ENCODE peak calls at places on chromosomes 5 and 9, in six cellular contexts. One of them, this sample, is unnamed. For H3K36me3, the result is how much of the 10 kb centered on the place peaks cover.

GRCh38 chr9:23771746-23772145 is 54.3 kb downstream of the ELAVL2 start:
- DNase-seq in fibroblast of lung: peak
- DNase-seq in psoas muscle: no peak
- DNase-seq in astrocyte: peak
- DNase-seq in PC-9: no peak
- DNase-seq in sigmoid colon: no peak
- DNase-seq in this sample: no peak

GRCh38 chr9:122127396-122127798 is 32.2 kb downstream of the NDUFA8 start:
- DNase-seq in fibroblast of lung: no peak
- DNase-seq in PC-9: no peak
- DNase-seq in sigmoid colon: peak
- DNase-seq in psoas muscle: no peak
- DNase-seq in astrocyte: no peak
- DNase-seq in this sample: no peak

GRCh38 chr9:79430599-79430998 is 141.2 kb upstream of the TLE4 start:
- DNase-seq in sigmoid colon: no peak
- DNase-seq in fibroblast of lung: peak
- DNase-seq in astrocyte: peak
- DNase-seq in psoas muscle: no peak
- DNase-seq in PC-9: no peak
- DNase-seq in this sample: no peak

GRCh38 chr5:54289769-54290168 is 20.6 kb downstream of the ARL15 start:
- DNase-seq in sigmoid colon: no peak
- DNase-seq in fibroblast of lung: no peak
- DNase-seq in PC-9: no peak
- DNase-seq in astrocyte: no peak
- DNase-seq in psoas muscle: no peak
- DNase-seq in this sample: no peak

GRCh38 chr5:144547098-144547499 is 376.4 kb downstream of the KCTD16 start:
- DNase-seq in astrocyte: no peak
- DNase-seq in psoas muscle: no peak
- DNase-seq in fibroblast of lung: no peak
- DNase-seq in PC-9: no peak
- DNase-seq in sigmoid colon: no peak
- DNase-seq in this sample: no peak

GRCh38 chr9:28921857-28922500 is 1348.7 kb upstream of the C9orf72 start:
- DNase-seq in sigmoid colon: no peak
- DNase-seq in PC-9: no peak
- DNase-seq in psoas muscle: no peak
- DNase-seq in fibroblast of lung: no peak
- DNase-seq in astrocyte: no peak
- DNase-seq in this sample: no peak

GRCh38 chr9:122444366-122444765 is 33.4 kb downstream of the OR1J1 start:
- DNase-seq in PC-9: no peak
- DNase-seq in fibroblast of lung: peak
- DNase-seq in astrocyte: peak
- DNase-seq in sigmoid colon: peak
- DNase-seq in psoas muscle: peak
- DNase-seq in this sample: no peak

GRCh38 chr9:121786998-121787422 is 135.6 kb downstream of the DAB2IP start:
- DNase-seq in sigmoid colon: no peak
- DNase-seq in PC-9: no peak
- DNase-seq in fibroblast of lung: no peak
- DNase-seq in psoas muscle: no peak
- DNase-seq in astrocyte: no peak
- DNase-seq in this sample: no peak

GRCh38 chr9:101437806-101438232 is 2.2 kb upstream of the ALDOB start:
- DNase-seq in astrocyte: no peak
- DNase-seq in fibroblast of lung: peak
- DNase-seq in psoas muscle: peak
- DNase-seq in sigmoid colon: peak
- DNase-seq in PC-9: no peak
- DNase-seq in this sample: no peak

GRCh38 chr9:132348676-132349075 is 6.1 kb downstream of the SETX start:
- DNase-seq in fibroblast of lung: no peak
- DNase-seq in astrocyte: no peak
- DNase-seq in PC-9: no peak
- DNase-seq in sigmoid colon: no peak
- DNase-seq in psoas muscle: no peak
- DNase-seq in this sample: peak

GRCh38 chr5:109961755-109962154 is 272.0 kb downstream of the MAN2A1 start:
- DNase-seq in fibroblast of lung: no peak
- DNase-seq in psoas muscle: no peak
- DNase-seq in astrocyte: no peak
- DNase-seq in PC-9: no peak
- DNase-seq in sigmoid colon: no peak
- DNase-seq in this sample: no peak

GRCh38 chr5:13251623-13252367 is 692.7 kb downstream of the DNAH5 start:
- DNase-seq in psoas muscle: no peak
- DNase-seq in fibroblast of lung: peak
- DNase-seq in astrocyte: peak
- DNase-seq in sigmoid colon: no peak
- DNase-seq in PC-9: no peak
- DNase-seq in this sample: no peak

GRCh38 chr5:39691993-39692392 is 267.2 kb upstream of the DAB2 start:
- DNase-seq in fibroblast of lung: no peak
- DNase-seq in astrocyte: no peak
- DNase-seq in psoas muscle: no peak
- DNase-seq in sigmoid colon: no peak
- DNase-seq in PC-9: no peak
- DNase-seq in this sample: no peak
- TF ChIP-seq CTCF in fibroblast of lung: peak
- TF ChIP-seq CTCF in astrocyte: no peak
- TF ChIP-seq CTCF in psoas muscle: no peak
- TF ChIP-seq CTCF in sigmoid colon: no peak
- TF ChIP-seq CTCF in PC-9: peak
- TF ChIP-seq CTCF in this sample: no peak

GRCh38 chr9:70352802-70353201 is 61.7 kb downstream of the KLF9 start:
- DNase-seq in PC-9: no peak
- DNase-seq in psoas muscle: no peak
- DNase-seq in fibroblast of lung: no peak
- DNase-seq in sigmoid colon: no peak
- DNase-seq in astrocyte: no peak
- DNase-seq in this sample: no peak
- H3K36me3 ChIP-seq in PC-9: under half
- H3K36me3 ChIP-seq in psoas muscle: under half
- H3K36me3 ChIP-seq in fibroblast of lung: under half
- H3K36me3 ChIP-seq in sigmoid colon: under half
- H3K36me3 ChIP-seq in astrocyte: under half
- H3K36me3 ChIP-seq in this sample: under half

GRCh38 chr5:174311531-174312269 is 266.2 kb downstream of the NSG2 start:
- DNase-seq in sigmoid colon: no peak
- DNase-seq in psoas muscle: peak
- DNase-seq in astrocyte: no peak
- DNase-seq in fibroblast of lung: peak
- DNase-seq in PC-9: no peak
- DNase-seq in this sample: no peak
- H3K4me3 ChIP-seq in sigmoid colon: peak
- H3K4me3 ChIP-seq in psoas muscle: peak
- H3K4me3 ChIP-seq in astrocyte: peak
- H3K4me3 ChIP-seq in fibroblast of lung: no peak
- H3K4me3 ChIP-seq in PC-9: no peak
- H3K4me3 ChIP-seq in this sample: peak

GRCh38 chr9:98523231-98523901 is 185.4 kb downstream of the GABBR2 start:
- DNase-seq in psoas muscle: no peak
- DNase-seq in sigmoid colon: no peak
- DNase-seq in astrocyte: no peak
- DNase-seq in PC-9: no peak
- DNase-seq in fibroblast of lung: peak
- DNase-seq in this sample: no peak
- TF ChIP-seq CTCF in psoas muscle: no peak
- TF ChIP-seq CTCF in sigmoid colon: no peak
- TF ChIP-seq CTCF in astrocyte: peak
- TF ChIP-seq CTCF in PC-9: peak
- TF ChIP-seq CTCF in fibroblast of lung: peak
- TF ChIP-seq CTCF in this sample: no peak

DNA sequence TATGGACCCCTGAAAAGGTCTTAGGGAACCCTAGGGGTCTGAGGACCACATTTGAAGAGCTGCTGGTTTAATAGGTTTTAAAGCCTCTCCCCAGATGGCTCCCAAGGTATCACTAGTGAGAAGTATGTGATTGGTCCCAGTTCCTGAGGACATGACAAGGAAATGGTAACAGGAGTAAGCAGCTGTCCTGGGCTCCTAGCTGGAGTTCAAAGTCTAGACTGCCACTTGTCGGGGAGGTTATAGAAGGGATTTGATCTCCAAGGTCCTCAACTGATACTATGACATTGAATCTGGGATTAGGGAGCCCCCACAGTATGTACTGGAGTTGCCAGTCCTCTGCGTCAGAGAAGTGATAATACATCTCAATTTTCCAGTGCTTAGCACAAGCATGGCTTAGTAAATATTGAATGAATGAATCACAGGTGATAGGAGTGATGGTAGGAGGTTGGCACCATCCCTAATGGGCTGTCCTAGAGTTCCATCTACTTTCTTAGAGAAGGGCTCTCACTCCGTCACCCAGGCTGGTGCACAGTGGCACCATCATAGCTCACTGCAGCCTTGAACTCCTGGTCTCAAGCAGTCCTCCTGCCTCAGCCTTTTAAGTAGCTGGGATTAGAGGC is 6.2 kb upstream of the TPM2 start:
- DNase-seq in PC-9: no peak
- DNase-seq in psoas muscle: no peak
- DNase-seq in fibroblast of lung: peak
- DNase-seq in astrocyte: peak
- DNase-seq in sigmoid colon: peak
- DNase-seq in this sample: no peak
- H3K36me3 ChIP-seq in PC-9: under half
- H3K36me3 ChIP-seq in psoas muscle: under half
- H3K36me3 ChIP-seq in fibroblast of lung: under half
- H3K36me3 ChIP-seq in astrocyte: half or more
- H3K36me3 ChIP-seq in sigmoid colon: under half
- H3K36me3 ChIP-seq in this sample: under half

GRCh38 chr5:34915139-34915855 is at the start of the genes BRIX1 and RAD1:
- DNase-seq in astrocyte: peak
- DNase-seq in PC-9: peak
- DNase-seq in psoas muscle: peak
- DNase-seq in fibroblast of lung: peak
- DNase-seq in sigmoid colon: peak
- DNase-seq in this sample: peak

GRCh38 chr5:34915856-34916192 is 313 bp downstream of the BRIX1 start:
- DNase-seq in PC-9: no peak
- DNase-seq in fibroblast of lung: peak
- DNase-seq in sigmoid colon: no peak
- DNase-seq in astrocyte: no peak
- DNase-seq in psoas muscle: no peak
- DNase-seq in this sample: no peak

GRCh38 chr5:34914671-34915138 is 599 bp downstream of the RAD1 start:
- DNase-seq in psoas muscle: peak
- DNase-seq in sigmoid colon: peak
- DNase-seq in astrocyte: peak
- DNase-seq in PC-9: peak
- DNase-seq in fibroblast of lung: peak
- DNase-seq in this sample: no peak

GRCh38 chr5:34918025-34918424 is 2.5 kb downstream of the BRIX1 start:
- DNase-seq in fibroblast of lung: no peak
- DNase-seq in PC-9: no peak
- DNase-seq in astrocyte: no peak
- DNase-seq in sigmoid colon: no peak
- DNase-seq in psoas muscle: no peak
- DNase-seq in this sample: no peak

DNA sequence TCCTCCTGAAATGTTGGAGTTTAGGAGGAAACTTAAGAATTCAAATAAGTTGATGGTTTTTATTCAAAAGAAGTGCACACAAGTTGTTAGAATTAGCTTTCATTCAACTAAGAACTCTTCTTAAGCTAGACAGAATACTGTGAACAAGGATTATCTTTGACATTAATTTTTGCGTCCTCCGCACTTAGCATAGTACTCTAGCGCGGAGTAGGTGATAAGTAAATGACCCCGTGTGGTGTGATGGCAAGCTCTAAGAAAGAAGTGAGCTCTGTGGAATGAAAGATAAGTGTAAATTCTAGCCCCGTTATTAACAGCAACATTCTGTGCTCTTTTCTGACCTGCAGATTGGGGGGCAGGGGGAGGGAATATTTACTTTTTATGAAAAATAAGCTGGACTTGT is 1.0 kb downstream of the BRIX1 start:
- DNase-seq in psoas muscle: no peak
- DNase-seq in astrocyte: no peak
- DNase-seq in sigmoid colon: no peak
- DNase-seq in PC-9: no peak
- DNase-seq in fibroblast of lung: no peak
- DNase-seq in this sample: no peak
- H3K4me3 ChIP-seq in psoas muscle: peak
- H3K4me3 ChIP-seq in astrocyte: peak
- H3K4me3 ChIP-seq in sigmoid colon: peak
- H3K4me3 ChIP-seq in PC-9: peak
- H3K4me3 ChIP-seq in fibroblast of lung: peak
- H3K4me3 ChIP-seq in this sample: peak

DNA sequence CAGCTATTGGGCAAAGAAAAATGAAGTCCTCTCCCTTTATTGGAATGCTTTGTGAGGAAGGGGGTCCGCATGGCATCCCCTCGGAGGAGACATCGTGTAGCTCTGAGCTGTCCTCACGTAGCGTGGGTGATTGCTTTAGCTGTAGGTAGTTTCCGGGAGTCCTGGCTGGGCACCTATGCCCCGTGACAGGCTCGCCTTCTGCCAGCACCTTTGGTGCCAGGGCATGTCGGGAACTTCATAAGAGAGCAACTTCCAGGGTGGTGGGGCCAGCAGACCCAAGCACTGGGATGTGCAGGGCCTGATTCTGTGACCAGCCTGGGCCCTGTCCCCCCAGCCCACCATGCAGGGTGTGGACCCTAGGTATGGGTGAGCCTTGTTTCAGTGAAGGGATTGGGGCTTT is 64.0 kb downstream of the WNK2 start:
- DNase-seq in sigmoid colon: no peak
- DNase-seq in fibroblast of lung: no peak
- DNase-seq in psoas muscle: peak
- DNase-seq in astrocyte: no peak
- DNase-seq in PC-9: no peak
- DNase-seq in this sample: no peak
- TF ChIP-seq CTCF in sigmoid colon: no peak
- TF ChIP-seq CTCF in fibroblast of lung: no peak
- TF ChIP-seq CTCF in psoas muscle: no peak
- TF ChIP-seq CTCF in astrocyte: no peak
- TF ChIP-seq CTCF in PC-9: no peak
- TF ChIP-seq CTCF in this sample: no peak

DNA sequence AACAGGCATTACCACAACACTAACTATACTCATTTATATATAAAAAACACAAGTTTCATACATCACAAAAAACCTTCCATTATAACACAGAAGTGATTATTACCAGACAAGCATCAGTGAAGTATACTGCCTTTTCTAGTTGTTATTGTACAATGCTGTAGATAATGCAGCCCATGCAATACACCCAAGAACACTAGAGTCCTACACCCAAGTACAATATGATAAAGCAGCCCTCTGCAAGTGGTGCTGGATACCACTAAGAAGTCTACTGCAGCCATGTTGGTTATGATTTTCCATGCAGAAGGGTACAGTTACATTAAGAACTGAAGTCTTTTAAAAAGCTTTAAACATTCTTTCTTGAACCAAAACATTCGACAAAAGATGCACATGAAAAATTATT is 10.3 kb downstream of the ZFAND5 start:
- DNase-seq in sigmoid colon: no peak
- DNase-seq in PC-9: no peak
- DNase-seq in fibroblast of lung: no peak
- DNase-seq in astrocyte: no peak
- DNase-seq in psoas muscle: no peak
- DNase-seq in this sample: no peak
- H3K36me3 ChIP-seq in sigmoid colon: under half
- H3K36me3 ChIP-seq in PC-9: half or more
- H3K36me3 ChIP-seq in fibroblast of lung: under half
- H3K36me3 ChIP-seq in astrocyte: half or more
- H3K36me3 ChIP-seq in psoas muscle: under half
- H3K36me3 ChIP-seq in this sample: under half

This sample was measured in kidney epithelial cell.